ENCODE peak calls at places on chromosomes 5 and 9, in nine cellular contexts. Y is fibroblast of mammary gland, H is astrocyte of the spinal cord, N is uterus, M is neural progenitor cell, S is cardiac muscle cell, G is HepG2, W is cardiac fibroblast, J is lower leg skin. B is an unnamed sample.

GRCh38 chr9:136170291-136170901 is 34.5 kb downstream of the LHX3 start:
- DNase-seq in N (no peak), G (no peak), S (peak; percentile 55), J (no peak), W (peak; percentile 3), Y (peak; percentile 8), M (peak; percentile 69), H (no peak), B (no peak)

GRCh38 chr5:179912951-179913350 is 5.3 kb upstream of the TBC1D9B start:
- DNase-seq in H (no peak), N (no peak), J (peak; percentile 52), Y (no peak), S (no peak), M (no peak), W (no peak), G (no peak), B (no peak)

GRCh38 chr9:131997076-131997475 is 82.6 kb downstream of the MED27 start:
- DNase-seq in J (no peak), N (no peak), G (no peak), M (no peak), H (no peak), W (no peak), Y (no peak), S (no peak), B (no peak)

GRCh38 chr9:4860383-4860782 is 67.6 kb downstream of the RCL1 start:
- DNase-seq in S (no peak), N (no peak), G (no peak), Y (no peak), W (no peak), M (no peak), J (no peak), H (no peak), B (no peak)

GRCh38 chr9:26271495-26272122 is 593.4 kb upstream of the TUSC1 start:
- DNase-seq in H (no peak), N (no peak), S (no peak), J (no peak), W (no peak), G (no peak), M (no peak), Y (no peak), B (no peak)

GRCh38 chr9:6911901-6912650 is 154.3 kb downstream of the KDM4C start:
- DNase-seq in G (no peak), H (no peak), S (no peak), J (no peak), Y (no peak), W (no peak), N (no peak), M (no peak), B (no peak)

GRCh38 chr9:37350486-37351190 is 71.9 kb upstream of the GRHPR start:
- DNase-seq in W (peak; percentile 46), H (peak; percentile 38), M (no peak), G (no peak), J (no peak), Y (peak; percentile 36), N (no peak), S (no peak), B (no peak)

GRCh38 chr5:15535938-15536337 is 36.0 kb downstream of the FBXL7 start:
- DNase-seq in N (no peak), M (no peak), H (no peak), S (no peak), G (no peak), Y (no peak), J (no peak), W (no peak), B (no peak)

GRCh38 chr5:10499066-10499465 is 57.4 kb downstream of the ROPN1L start:
- DNase-seq in J (no peak), N (no peak), S (no peak), G (no peak), H (no peak), W (no peak), Y (no peak), M (no peak), B (no peak)

GRCh38 chr9:31388660-31389059 is 995.8 kb upstream of the ACO1 start:
- DNase-seq in W (peak; percentile 7), S (no peak), Y (no peak), J (no peak), M (no peak), H (no peak), G (no peak), N (no peak), B (no peak)

GRCh38 chr5:38556599-38557308 is at the start of gene LIFR:
- DNase-seq in M (peak; percentile 91), S (peak; percentile 92), G (peak; percentile 39), H (peak; percentile 83), J (peak; percentile 61), W (peak; percentile 83), N (peak; percentile 80), Y (peak; percentile 77), B (peak; percentile 87)

GRCh38 chr9:21266733-21267132 is 26.9 kb upstream of the IFNA14 start:
- DNase-seq in J (no peak), Y (no peak), N (no peak), H (no peak), W (no peak), S (no peak), G (no peak), M (no peak), B (no peak)

GRCh38 chr5:68460147-68460760 is 244.7 kb downstream of the PIK3R1 start:
- DNase-seq in G (peak; percentile 52), J (peak; percentile 44), W (peak; percentile 85), M (peak; percentile 62), H (peak; percentile 72), N (no peak), Y (peak; percentile 79), S (peak; percentile 73), B (no peak)

GRCh38 chr5:58930520-58930919 is 347.6 kb downstream of the RAB3C start:
- DNase-seq in J (no peak), N (no peak), G (no peak), M (no peak), Y (no peak), H (no peak), W (no peak), S (no peak), B (no peak)

GRCh38 chr9:123865226-123865625 is 64.7 kb downstream of the DENND1A start:
- DNase-seq in Y (no peak), G (no peak), H (no peak), W (no peak), N (no peak), J (no peak), M (peak; percentile 32), S (no peak), B (no peak)

GRCh38 chr9:70566743-70567142 is 152.3 kb upstream of the KLF9 start:
- DNase-seq in Y (no peak), G (no peak), H (peak; percentile 48), S (peak; percentile 35), M (peak; percentile 72), N (no peak), J (no peak), W (no peak), B (no peak)

GRCh38 chr9:88814521-88815101 is 176.7 kb upstream of the S1PR3 start:
- DNase-seq in Y (peak; percentile 92), J (peak; percentile 19), G (no peak), S (peak; percentile 72), N (peak; percentile 56), W (peak; percentile 55), M (no peak), H (peak; percentile 55), B (no peak)

GRCh38 chr9:125238127-125238914 is 2.8 kb downstream of the HSPA5 start:
- DNase-seq in N (no peak), J (no peak), W (peak; percentile 9), S (no peak), M (no peak), Y (no peak), G (no peak), H (no peak), B (no peak)

GRCh38 chr9:121811751-121812150 is 160.3 kb downstream of the DAB2IP start:
- DNase-seq in N (no peak), G (no peak), S (no peak), W (no peak), Y (no peak), J (no peak), H (no peak), M (no peak), B (no peak)

GRCh38 chr9:91395106-91395552 is 28.5 kb downstream of the NFIL3 start:
- DNase-seq in M (no peak), Y (peak; percentile 89), W (peak; percentile 86), S (no peak), N (no peak), J (no peak), G (peak; percentile 88), H (no peak), B (no peak)

GRCh38 chr9:77848897-77849296 is 182.7 kb downstream of the GNAQ start:
- DNase-seq in H (peak; percentile 84), N (peak; percentile 74), J (peak; percentile 82), S (no peak), M (no peak), Y (peak; percentile 95), W (peak; percentile 92), G (no peak), B (no peak)
- TF ChIP-seq CTCF in H (no peak), N (no peak), J (no peak), S (no peak), M (no peak), Y (no peak), W (no peak), G (no peak), B (no peak)

DNA sequence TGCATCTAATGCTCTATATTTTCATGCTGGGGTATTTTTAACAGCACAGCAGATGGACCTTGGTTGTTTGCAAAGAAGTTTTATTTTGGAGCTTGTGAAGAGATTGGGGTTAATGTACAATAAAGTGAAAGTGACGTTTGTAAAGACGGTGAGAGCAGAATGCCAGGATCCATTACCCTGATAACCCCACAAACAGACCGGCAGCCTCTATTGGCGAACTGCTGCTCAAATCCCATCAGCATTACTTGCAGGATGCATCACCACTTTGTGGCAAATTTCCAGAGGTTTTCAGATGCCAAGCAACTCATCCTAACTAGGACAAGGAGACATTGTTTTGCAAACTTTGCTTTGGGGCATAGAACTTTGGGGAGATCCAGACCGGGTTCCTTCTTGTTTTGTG is 383.3 kb upstream of the ZNF462 start:
- DNase-seq in N (no peak), J (peak; percentile 35), H (peak; percentile 25), W (no peak), S (no peak), G (no peak), Y (peak; percentile 50), M (no peak), B (no peak)
- TF ChIP-seq CTCF in N (no peak), J (no peak), H (no peak), W (no peak), S (no peak), G (no peak), Y (no peak), M (no peak), B (no peak)

GRCh38 chr9:100222674-100223073 is 123.6 kb downstream of the INVS start:
- DNase-seq in S (no peak), W (peak; percentile 64), J (no peak), G (no peak), M (peak; percentile 7), N (no peak), Y (peak; percentile 56), H (peak; percentile 58), B (no peak)
- TF ChIP-seq CTCF in S (peak; percentile 47), W (peak; percentile 41), J (no peak), G (no peak), M (peak; percentile 48), N (peak; percentile 17), Y (peak; percentile 45), H (peak; percentile 47), B (peak; percentile 59)

DNA sequence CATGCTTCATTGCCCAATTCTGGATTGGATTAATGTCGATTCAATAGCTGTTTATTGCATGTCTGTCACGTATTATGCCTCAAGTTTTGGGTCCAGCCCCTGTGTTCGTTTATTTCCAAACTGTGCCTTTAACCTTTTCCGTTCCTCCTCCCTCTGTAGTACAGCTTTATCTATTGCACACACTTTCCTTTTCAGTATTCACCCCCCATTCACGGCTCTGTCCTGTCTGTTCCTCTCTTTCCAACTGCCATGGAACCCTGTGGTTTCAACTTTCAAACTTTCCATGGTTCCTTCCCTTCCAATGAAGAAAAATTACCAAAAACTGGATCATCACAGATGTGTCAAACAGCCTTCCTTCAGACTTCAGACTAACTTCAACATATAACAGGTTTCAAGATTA is 17.1 kb downstream of the SMARCA2 start:
- DNase-seq in J (no peak), Y (no peak), W (no peak), M (no peak), N (no peak), G (no peak), S (no peak), H (no peak), B (no peak)
- TF ChIP-seq CTCF in J (no peak), Y (no peak), W (no peak), M (no peak), N (no peak), G (no peak), S (no peak), H (no peak), B (no peak)

B was measured in type B pancreatic cell.